ENCODE peak calls at places on chromosomes 6 and 20, in six cellular contexts. Z is adipocyte, B is adrenal gland, J is lung, V is keratinocyte, S is left lung. T is an unnamed sample. For H3K9me3, the result is how much of the 10 kb centered on the place peaks cover.

GRCh38 chr6:137680678-137681346 is 186.2 kb upstream of the TNFAIP3 start:
- DNase-seq in J (no peak), S (no peak), V (no peak), B (no peak), Z (peak), T (no peak)

GRCh38 chr20:24816431-24816830 is 132.6 kb upstream of the CST7 start:
- DNase-seq in J (no peak), Z (no peak), B (no peak), V (no peak), S (no peak), T (peak)

GRCh38 chr6:152180601-152181000 is 373.1 kb downstream of the ESR1 start:
- DNase-seq in S (no peak), V (no peak), B (no peak), Z (no peak), J (no peak), T (no peak)

GRCh38 chr6:74369556-74369993 is 673.6 kb downstream of the CD109 start:
- DNase-seq in Z (peak), V (peak), S (no peak), B (no peak), J (no peak), T (peak)

GRCh38 chr20:57803718-57804005 is 93.8 kb upstream of the PMEPA1 start:
- DNase-seq in B (no peak), Z (no peak), S (no peak), V (no peak), J (no peak), T (no peak)

GRCh38 chr6:133359256-133359655 is 118.1 kb downstream of the EYA4 start:
- DNase-seq in V (no peak), J (no peak), S (no peak), B (no peak), Z (no peak), T (no peak)

GRCh38 chr6:100175814-100176275 is 181.8 kb upstream of the MCHR2 start:
- DNase-seq in B (no peak), S (no peak), Z (peak), J (peak), V (no peak), T (peak)

GRCh38 chr20:54255157-54255556 is 47.3 kb downstream of the PFDN4 start:
- DNase-seq in V (no peak), J (no peak), B (no peak), S (no peak), Z (peak), T (peak)

GRCh38 chr20:48635361-48635760 is 192.4 kb downstream of the PREX1 start:
- DNase-seq in S (no peak), J (no peak), Z (no peak), V (no peak), B (no peak), T (no peak)

GRCh38 chr6:109999740-110000139 is 21.6 kb downstream of the GPR6 start:
- DNase-seq in Z (no peak), B (no peak), J (no peak), S (no peak), V (no peak), T (no peak)

GRCh38 chr6:113859349-113860164 is 2.4 kb downstream of the MARCKS start:
- DNase-seq in Z (peak), S (peak), B (peak), V (no peak), J (no peak), T (peak)

GRCh38 chr6:133591330-133591729 is 297.6 kb upstream of the TCF21 start:
- DNase-seq in J (no peak), S (no peak), B (no peak), V (no peak), Z (no peak), T (no peak)

DNA sequence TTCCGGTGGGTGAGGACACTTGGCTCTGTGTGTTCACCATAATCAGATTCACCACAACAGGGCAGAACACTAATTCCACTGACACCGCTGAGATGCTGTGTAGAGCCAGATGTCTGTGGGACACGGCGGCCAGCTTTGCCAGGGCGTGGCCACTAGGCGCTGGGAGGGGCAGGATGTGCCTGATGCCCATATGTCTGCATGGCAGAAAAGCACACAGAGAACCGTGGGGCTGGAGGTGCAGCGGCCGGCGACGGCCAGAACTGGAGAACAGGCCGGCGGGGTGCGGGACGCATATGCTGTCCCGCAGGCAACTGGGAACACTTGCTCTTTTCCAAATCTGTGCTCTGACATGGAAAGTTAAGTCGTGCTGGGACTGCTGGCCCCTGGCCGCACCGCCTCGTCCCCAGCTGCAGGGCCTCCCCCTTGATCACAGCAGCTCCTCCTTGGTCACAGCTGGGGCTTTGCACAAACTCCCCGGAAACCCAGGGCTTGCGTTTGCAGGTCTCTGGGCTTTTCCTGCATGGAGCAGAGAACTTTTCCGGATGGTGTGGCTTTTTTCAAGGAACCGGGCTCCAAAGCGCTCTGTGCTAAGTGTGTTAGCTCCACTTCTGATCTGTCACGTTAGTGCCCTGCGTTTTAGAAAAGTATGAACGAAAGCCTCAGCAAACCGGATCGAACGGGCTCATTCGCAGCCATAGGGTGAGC is 31.1 kb downstream of the NTSR1 start:
- DNase-seq in Z (no peak), V (no peak), S (peak), B (no peak), J (no peak), T (peak)
- H3K4me3 ChIP-seq in Z (peak), V (no peak), S (peak), B (no peak), J (no peak), T (peak)

GRCh38 chr20:55533601-55534000 is 471.7 kb downstream of the CBLN4 start:
- DNase-seq in J (no peak), S (no peak), V (no peak), B (no peak), Z (no peak), T (no peak)
- H3K9me3 ChIP-seq in J (under half), S (under half), V (under half), B (under half), Z (under half), T (under half)

DNA sequence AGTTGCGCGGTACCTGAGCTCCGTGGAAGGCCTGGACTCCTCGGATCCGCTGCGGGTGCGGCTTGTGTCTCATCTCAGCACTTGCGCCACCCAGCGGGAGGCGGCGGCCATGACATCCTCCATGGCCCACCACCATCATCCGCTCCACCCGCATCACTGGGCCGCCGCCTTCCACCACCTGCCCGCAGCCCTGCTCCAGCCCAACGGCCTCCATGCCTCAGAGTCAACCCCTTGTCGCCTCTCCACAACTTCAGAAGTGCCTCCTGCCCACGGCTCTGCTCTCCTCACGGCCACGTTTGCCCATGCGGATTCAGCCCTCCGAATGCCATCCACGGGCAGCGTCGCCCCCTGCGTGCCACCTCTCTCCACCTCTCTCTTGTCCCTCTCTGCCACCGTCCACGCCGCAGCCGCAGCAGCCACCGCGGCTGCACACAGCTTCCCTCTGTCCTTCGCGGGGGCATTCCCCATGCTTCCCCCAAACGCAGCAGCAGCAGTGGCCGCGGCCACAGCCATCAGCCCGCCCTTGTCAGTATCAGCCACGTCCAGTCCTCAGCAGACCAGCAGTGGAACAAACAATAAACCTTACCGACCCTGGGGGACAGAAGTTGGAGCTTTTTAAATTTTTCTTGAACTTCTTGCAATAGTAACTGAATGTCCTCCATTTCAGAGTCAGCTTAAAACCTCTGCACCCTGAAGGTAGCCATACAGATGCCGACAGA is 9.9 kb downstream of the HEY2 start:
- DNase-seq in B (no peak), J (no peak), S (no peak), Z (no peak), V (no peak), T (no peak)
- H3K4me3 ChIP-seq in B (no peak), J (no peak), S (no peak), Z (no peak), V (no peak), T (no peak)

DNA sequence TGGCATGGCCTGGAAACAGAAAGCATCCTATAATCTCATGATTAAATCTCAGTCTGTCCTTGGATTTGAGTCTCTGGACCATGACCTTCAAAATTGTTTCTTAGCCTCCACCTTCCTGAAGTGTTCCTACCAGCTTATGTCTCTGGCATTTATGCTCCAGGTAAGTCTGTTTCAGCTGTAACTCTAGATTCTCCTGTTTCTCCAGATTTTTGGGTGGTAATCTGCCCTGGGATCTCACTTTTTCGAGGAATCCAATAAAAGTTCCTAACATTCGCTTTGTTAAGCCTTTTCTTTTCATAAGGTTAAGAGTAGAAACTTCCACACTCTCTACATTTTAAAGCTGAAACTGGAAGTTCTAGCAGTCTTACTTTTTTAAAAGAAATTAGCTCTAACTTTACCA is 318.5 kb downstream of the C6orf118 start:
- DNase-seq in V (no peak), Z (no peak), S (no peak), B (no peak), J (no peak), T (no peak)
- H3K9me3 ChIP-seq in V (under half), Z (under half), S (under half), B (under half), J (under half), T (under half)

GRCh38 chr6:159979136-159979874 is 10.4 kb downstream of the IGF2R start:
- DNase-seq in S (peak), J (no peak), Z (peak), B (no peak), V (no peak), T (peak)
- H3K4me3 ChIP-seq in S (no peak), J (no peak), Z (no peak), B (no peak), V (no peak), T (no peak)

GRCh38 chr6:169981969-169982368 is 230.5 kb downstream of the ERMARD start:
- DNase-seq in V (no peak), Z (no peak), S (no peak), J (no peak), B (no peak), T (no peak)

GRCh38 chr6:169982461-169983386 is 231.3 kb downstream of the ERMARD start:
- DNase-seq in S (peak), Z (no peak), V (no peak), J (no peak), B (no peak), T (no peak)

GRCh38 chr6:169984181-169985120 is 233.0 kb downstream of the ERMARD start:
- DNase-seq in B (no peak), V (no peak), J (peak), Z (no peak), S (peak), T (no peak)

GRCh38 chr6:169985121-169986015 is 233.9 kb downstream of the ERMARD start:
- DNase-seq in S (no peak), Z (no peak), J (no peak), B (no peak), V (no peak), T (no peak)

GRCh38 chr6:169983651-169984050 is 232.2 kb downstream of the ERMARD start:
- DNase-seq in Z (no peak), V (no peak), S (peak), J (no peak), B (no peak), T (no peak)
- H3K9me3 ChIP-seq in Z (under half), V (under half), S (under half), J (under half), B (under half), T (under half)

DNA sequence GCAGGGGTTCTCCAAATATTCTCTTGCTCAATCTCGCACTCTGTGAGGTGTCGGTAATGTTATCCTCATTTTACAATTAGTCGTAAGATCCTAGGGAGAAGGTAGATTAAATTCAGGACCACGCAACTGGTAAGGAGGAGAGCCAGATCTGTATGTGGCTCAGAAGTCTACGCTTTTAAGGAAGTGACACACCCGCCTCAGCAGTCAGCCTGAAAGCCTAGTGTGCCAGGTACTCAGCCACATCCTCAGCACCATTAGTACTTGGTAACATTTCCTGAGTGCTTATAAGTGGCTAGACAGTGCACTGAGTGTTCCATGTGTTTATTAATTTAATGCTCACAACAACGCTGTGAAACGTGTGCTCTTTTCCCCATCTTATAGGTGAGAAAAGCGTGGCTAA is 63.7 kb downstream of the DHX35 start:
- DNase-seq in B (no peak), V (no peak), J (no peak), Z (no peak), S (no peak), T (no peak)
- H3K4me3 ChIP-seq in B (no peak), V (no peak), J (no peak), Z (no peak), S (no peak), T (no peak)

GRCh38 chr6:36962874-36963273 is 8.3 kb downstream of the PI16 start:
- DNase-seq in V (no peak), J (peak), S (peak), Z (peak), B (peak), T (no peak)

GRCh38 chr6:36961441-36962430 is 7.2 kb downstream of the PI16 start:
- DNase-seq in S (no peak), Z (no peak), V (no peak), B (no peak), J (no peak), T (no peak)

GRCh38 chr6:36964908-36965307 is 10.4 kb downstream of the PI16 start:
- DNase-seq in S (no peak), Z (no peak), J (no peak), V (no peak), B (no peak), T (no peak)

GRCh38 chr6:36963451-36964290 is 9.1 kb downstream of the PI16 start:
- DNase-seq in S (no peak), J (peak), V (peak), B (no peak), Z (no peak), T (no peak)

GRCh38 chr6:36964349-36964748 is 9.8 kb downstream of the PI16 start:
- DNase-seq in J (no peak), B (no peak), V (no peak), Z (no peak), S (no peak), T (no peak)
- H3K9me3 ChIP-seq in J (under half), B (under half), V (under half), Z (under half), S (under half), T (under half)

GRCh38 chr20:49981218-49982071 is 1.3 kb upstream of the SNAI1 start:
- DNase-seq in V (no peak), B (no peak), J (no peak), S (no peak), Z (no peak), T (no peak)

GRCh38 chr20:49979030-49979832 is 3.5 kb upstream of the SNAI1 start:
- DNase-seq in B (peak), Z (peak), V (no peak), J (peak), S (peak), T (no peak)

GRCh38 chr20:49982072-49982345 is 771 bp upstream of the SNAI1 start:
- DNase-seq in B (no peak), S (no peak), V (no peak), J (no peak), Z (no peak), T (no peak)

GRCh38 chr20:49978685-49979029 is 4.1 kb upstream of the SNAI1 start:
- DNase-seq in J (no peak), S (no peak), B (no peak), V (no peak), Z (no peak), T (no peak)

DNA sequence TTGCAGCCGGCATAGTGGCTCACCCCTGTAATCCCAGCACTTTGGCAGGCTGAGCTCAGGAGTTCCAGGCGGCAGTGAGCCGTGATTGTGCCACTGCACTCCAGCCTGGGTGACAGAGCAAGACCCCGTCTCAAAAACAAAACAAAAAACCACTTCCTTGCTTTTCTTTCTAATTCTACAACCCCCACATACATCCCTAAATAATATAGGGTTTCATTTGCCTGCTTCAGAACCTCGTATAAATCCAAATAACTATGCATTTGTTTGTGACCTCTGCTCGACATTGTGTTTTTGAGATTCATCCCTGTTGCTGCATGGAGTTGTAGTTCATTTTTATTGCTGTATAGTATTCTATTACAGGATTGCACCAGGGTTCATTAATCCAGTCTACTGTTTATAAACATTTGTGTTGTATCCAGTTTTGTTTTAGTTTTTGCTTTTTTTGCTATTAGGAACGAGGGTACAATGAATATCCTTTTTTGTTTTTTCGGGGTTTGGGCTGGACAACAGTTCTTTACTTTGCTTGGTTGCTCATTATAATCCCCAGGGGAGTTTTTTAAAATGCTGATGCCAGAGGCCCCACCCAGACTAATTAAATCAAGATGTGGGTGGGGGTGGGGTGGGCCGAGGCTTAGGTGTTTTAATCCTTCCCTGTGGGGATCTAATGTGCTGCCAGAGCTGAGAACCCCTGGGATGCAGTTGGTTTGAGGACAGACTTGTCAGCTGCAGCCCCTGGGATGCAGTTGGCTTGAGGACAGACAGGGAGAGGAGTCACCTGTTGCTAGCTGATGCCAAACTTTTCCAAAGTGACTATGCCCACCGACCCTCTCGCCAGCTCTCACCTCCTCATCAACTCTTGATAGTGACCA is 2.4 kb upstream of the SNAI1 start:
- DNase-seq in V (no peak), B (no peak), J (no peak), S (no peak), Z (no peak), T (no peak)
- H3K4me3 ChIP-seq in V (no peak), B (no peak), J (no peak), S (no peak), Z (no peak), T (no peak)

T was measured in MG63.